ENCODE peak calls at places on chromosomes 3 and 15, in four cellular contexts. One of them, this sample, is unnamed.

GRCh38 chr3:128273841-128274573 is 120.7 kb downstream of the EEFSEC start:
- DNase-seq in CD4-positive, alpha-beta memory T cell: no peak
- DNase-seq in spleen: no peak
- DNase-seq in mammary epithelial cell: no peak
- DNase-seq in this sample: no peak

GRCh38 chr3:59502806-59503205 is 453.0 kb upstream of the CFAP20DC start:
- DNase-seq in spleen: no peak
- DNase-seq in CD4-positive, alpha-beta memory T cell: peak
- DNase-seq in mammary epithelial cell: peak
- DNase-seq in this sample: peak

GRCh38 chr15:34337557-34338306 is at the start of gene SLC12A6:
- DNase-seq in spleen: peak
- DNase-seq in CD4-positive, alpha-beta memory T cell: peak
- DNase-seq in mammary epithelial cell: peak
- DNase-seq in this sample: peak

GRCh38 chr3:159649951-159650350 is 338.7 kb upstream of the IL12A start:
- DNase-seq in CD4-positive, alpha-beta memory T cell: no peak
- DNase-seq in spleen: no peak
- DNase-seq in mammary epithelial cell: no peak
- DNase-seq in this sample: no peak

GRCh38 chr3:175208316-175208715 is 349.2 kb downstream of the NAALADL2 start:
- DNase-seq in spleen: no peak
- DNase-seq in CD4-positive, alpha-beta memory T cell: no peak
- DNase-seq in mammary epithelial cell: no peak
- DNase-seq in this sample: no peak

GRCh38 chr3:129686941-129687340 is 80.5 kb upstream of the PLXND1 start:
- DNase-seq in spleen: no peak
- DNase-seq in CD4-positive, alpha-beta memory T cell: no peak
- DNase-seq in mammary epithelial cell: no peak
- DNase-seq in this sample: no peak

GRCh38 chr3:66495633-66496032 is 5.2 kb downstream of the LRIG1 start:
- DNase-seq in spleen: no peak
- DNase-seq in mammary epithelial cell: no peak
- DNase-seq in CD4-positive, alpha-beta memory T cell: no peak
- DNase-seq in this sample: no peak

GRCh38 chr15:28023933-28024888 is 74.9 kb downstream of the OCA2 start:
- DNase-seq in spleen: no peak
- DNase-seq in CD4-positive, alpha-beta memory T cell: no peak
- DNase-seq in mammary epithelial cell: no peak
- DNase-seq in this sample: no peak

GRCh38 chr3:24494616-24495333 is at the start of gene THRB:
- DNase-seq in mammary epithelial cell: peak
- DNase-seq in spleen: peak
- DNase-seq in CD4-positive, alpha-beta memory T cell: no peak
- DNase-seq in this sample: peak

DNA sequence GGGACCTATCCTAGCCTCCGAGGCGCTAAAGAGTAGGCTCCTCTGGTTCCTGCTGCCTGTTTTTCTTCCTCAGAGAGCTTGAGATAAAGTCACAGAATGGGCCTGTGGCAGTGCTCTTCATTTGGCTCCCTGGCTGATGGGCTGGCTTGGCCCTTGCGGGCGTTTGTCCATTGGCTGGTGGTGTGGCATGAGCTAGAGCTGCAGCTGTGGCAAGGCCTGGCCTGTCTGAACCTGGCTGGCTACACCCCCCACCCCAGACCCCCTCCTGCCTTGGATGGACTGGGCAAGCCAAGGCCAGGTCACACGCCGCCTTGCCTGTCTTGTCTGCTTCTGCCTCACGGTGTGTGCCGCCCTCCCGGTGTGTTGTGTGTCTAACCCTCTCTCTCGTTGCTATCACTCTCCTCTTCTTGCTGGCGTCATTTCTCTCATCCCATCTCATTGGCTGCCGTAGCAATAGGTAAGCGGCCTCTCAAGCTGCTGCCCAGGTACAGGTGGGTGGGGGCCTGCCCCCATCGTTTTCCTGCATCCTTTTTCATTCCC is 3.2 kb downstream of the AP2M1 start:
- DNase-seq in mammary epithelial cell: no peak
- DNase-seq in spleen: peak
- DNase-seq in CD4-positive, alpha-beta memory T cell: no peak
- DNase-seq in this sample: no peak
- H3K27ac ChIP-seq in mammary epithelial cell: no peak
- H3K27ac ChIP-seq in spleen: peak
- H3K27ac ChIP-seq in CD4-positive, alpha-beta memory T cell: no peak
- H3K27ac ChIP-seq in this sample: peak

GRCh38 chr15:41281236-41281635 is 50.2 kb downstream of the CHP1 start:
- DNase-seq in CD4-positive, alpha-beta memory T cell: no peak
- DNase-seq in mammary epithelial cell: peak
- DNase-seq in spleen: no peak
- DNase-seq in this sample: peak
- H3K27ac ChIP-seq in CD4-positive, alpha-beta memory T cell: no peak
- H3K27ac ChIP-seq in mammary epithelial cell: no peak
- H3K27ac ChIP-seq in spleen: no peak
- H3K27ac ChIP-seq in this sample: peak

DNA sequence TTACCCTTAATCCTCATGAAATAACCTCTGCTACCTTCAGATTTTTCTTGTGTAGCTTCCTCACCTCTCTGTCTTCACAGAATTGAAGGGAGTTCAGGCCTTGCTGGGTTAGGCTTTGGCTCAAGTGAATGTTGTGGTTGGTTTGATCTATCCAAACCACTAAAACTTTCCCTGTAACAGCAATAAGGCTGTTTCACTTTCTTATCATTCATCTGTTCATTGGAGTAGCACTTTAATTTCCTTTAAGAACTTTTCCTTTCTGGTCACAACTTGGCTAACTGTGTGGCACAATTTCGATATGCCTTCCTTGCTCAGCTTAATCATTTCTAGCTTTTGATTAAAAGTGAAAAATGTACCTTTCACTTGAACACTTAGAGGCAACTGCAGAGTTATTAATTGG is 129.8 kb downstream of the NR1I2 start:
- DNase-seq in CD4-positive, alpha-beta memory T cell: no peak
- DNase-seq in spleen: no peak
- DNase-seq in mammary epithelial cell: no peak
- DNase-seq in this sample: no peak
- H3K27ac ChIP-seq in CD4-positive, alpha-beta memory T cell: no peak
- H3K27ac ChIP-seq in spleen: no peak
- H3K27ac ChIP-seq in mammary epithelial cell: no peak
- H3K27ac ChIP-seq in this sample: no peak

GRCh38 chr3:5144316-5144994 is 22.4 kb downstream of the ARL8B start:
- DNase-seq in spleen: no peak
- DNase-seq in mammary epithelial cell: peak
- DNase-seq in CD4-positive, alpha-beta memory T cell: no peak
- DNase-seq in this sample: no peak
- H3K27ac ChIP-seq in spleen: peak
- H3K27ac ChIP-seq in mammary epithelial cell: no peak
- H3K27ac ChIP-seq in CD4-positive, alpha-beta memory T cell: no peak
- H3K27ac ChIP-seq in this sample: no peak

GRCh38 chr3:57169106-57169505 is 4.0 kb upstream of the IL17RD start:
- DNase-seq in spleen: no peak
- DNase-seq in CD4-positive, alpha-beta memory T cell: no peak
- DNase-seq in mammary epithelial cell: no peak
- DNase-seq in this sample: no peak

GRCh38 chr3:57168151-57168550 is 3.0 kb upstream of the IL17RD start:
- DNase-seq in CD4-positive, alpha-beta memory T cell: no peak
- DNase-seq in mammary epithelial cell: no peak
- DNase-seq in spleen: no peak
- DNase-seq in this sample: no peak

GRCh38 chr3:57173687-57174086 is 8.5 kb upstream of the IL17RD start:
- DNase-seq in CD4-positive, alpha-beta memory T cell: no peak
- DNase-seq in spleen: no peak
- DNase-seq in mammary epithelial cell: no peak
- DNase-seq in this sample: no peak

GRCh38 chr3:57169872-57170623 is 4.9 kb upstream of the IL17RD start:
- DNase-seq in mammary epithelial cell: peak
- DNase-seq in spleen: peak
- DNase-seq in CD4-positive, alpha-beta memory T cell: no peak
- DNase-seq in this sample: peak

DNA sequence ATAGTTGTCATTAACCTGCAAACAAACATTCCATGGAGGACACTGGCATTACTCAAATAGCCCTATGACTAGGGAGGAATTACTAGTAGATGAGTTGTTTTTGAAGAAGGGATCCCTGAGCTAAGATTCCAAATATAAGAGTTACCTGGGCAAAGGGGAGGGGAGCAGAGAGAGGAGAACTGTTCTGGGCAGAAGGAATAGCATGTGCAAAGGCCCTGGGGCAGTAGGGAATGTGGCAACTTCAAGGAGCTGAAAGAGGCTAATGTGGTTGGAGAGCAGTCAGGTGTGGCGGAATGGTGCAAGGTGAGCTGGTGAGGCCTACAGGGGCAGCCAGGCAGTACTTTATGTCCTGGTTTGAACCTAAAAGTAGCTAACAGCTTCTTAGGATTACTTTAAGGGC is 5.8 kb upstream of the IL17RD start:
- DNase-seq in spleen: no peak
- DNase-seq in CD4-positive, alpha-beta memory T cell: no peak
- DNase-seq in mammary epithelial cell: no peak
- DNase-seq in this sample: no peak
- H3K27ac ChIP-seq in spleen: no peak
- H3K27ac ChIP-seq in CD4-positive, alpha-beta memory T cell: no peak
- H3K27ac ChIP-seq in mammary epithelial cell: no peak
- H3K27ac ChIP-seq in this sample: no peak

GRCh38 chr3:123723527-123724168 is 138.8 kb upstream of the HACD2 start:
- DNase-seq in CD4-positive, alpha-beta memory T cell: no peak
- DNase-seq in spleen: no peak
- DNase-seq in mammary epithelial cell: peak
- DNase-seq in this sample: peak
- H3K27ac ChIP-seq in CD4-positive, alpha-beta memory T cell: no peak
- H3K27ac ChIP-seq in spleen: no peak
- H3K27ac ChIP-seq in mammary epithelial cell: no peak
- H3K27ac ChIP-seq in this sample: no peak